ENCODE peak calls at places on chromosomes 16 and 17, in four cellular contexts. R is stimulated activated CD4-positive, alpha-beta T cell treated with anti-CD3 and anti-CD28 coated beads, Interleukin-1b, Interleukin-23, amount 100 ng/mL, for 1 hour; Y is T-helper 2 cell; X is OCI-LY7. U is an unnamed sample.

GRCh38 chr17:78601577-78602190 is 24.5 kb upstream of the DNAH17 start:
- DNase-seq in R (no peak), Y (no peak), X (no peak), U (no peak)

GRCh38 chr16:27598921-27599565 is 49.1 kb downstream of the KATNIP start:
- DNase-seq in R (no peak), Y (no peak), X (no peak), U (no peak)

GRCh38 chr17:11899494-11899893 is 97.8 kb downstream of the ZNF18 start:
- DNase-seq in R (no peak), Y (no peak), X (no peak), U (no peak)

GRCh38 chr16:66358231-66358630 is 8.3 kb upstream of the CDH5 start:
- DNase-seq in R (no peak), Y (no peak), X (no peak), U (no peak)

GRCh38 chr16:50705436-50706110 is 12.2 kb downstream of the NOD2 start:
- DNase-seq in R (no peak), Y (no peak), X (no peak), U (no peak)

GRCh38 chr16:12729448-12729847 is 74.2 kb downstream of the CPPED1 start:
- DNase-seq in R (no peak), Y (no peak), X (no peak), U (no peak)

GRCh38 chr17:72467841-72468653 is 347.2 kb downstream of the SOX9 start:
- DNase-seq in R (no peak), Y (no peak), X (no peak), U (peak)

GRCh38 chr16:61295311-61295710 is 740.9 kb downstream of the CDH8 start:
- DNase-seq in R (no peak), Y (no peak), X (no peak), U (no peak)

GRCh38 chr16:53415504-53415903 is 18.8 kb upstream of the RBL2 start:
- DNase-seq in R (no peak), Y (no peak), X (no peak), U (no peak)

GRCh38 chr16:71895679-71896385 is 501 bp downstream of the IST1 start:
- DNase-seq in R (no peak), Y (no peak), X (peak), U (peak)

GRCh38 chr16:27445502-27446175 is 43.7 kb downstream of the IL21R start:
- DNase-seq in R (no peak), Y (no peak), X (no peak), U (peak)

GRCh38 chr17:14301761-14302401 is 1.0 kb downstream of the HS3ST3B1 start:
- DNase-seq in R (no peak), Y (peak), X (peak), U (no peak)

GRCh38 chr16:54291981-54292487 is 5.4 kb upstream of the IRX3 start:
- DNase-seq in R (no peak), Y (no peak), X (no peak), U (no peak)

GRCh38 chr17:38352245-38353083 is 820 bp downstream of the SOCS7 start:
- DNase-seq in R (no peak), Y (no peak), X (peak), U (peak)

GRCh38 chr17:72702998-72703397 is 389.5 kb downstream of the SLC39A11 start:
- DNase-seq in R (no peak), Y (no peak), X (no peak), U (no peak)

GRCh38 chr17:58344047-58344790 is 7.8 kb downstream of the SUPT4H1 start:
- DNase-seq in R (peak), Y (peak), X (peak), U (peak)

GRCh38 chr17:70780031-70780430 is 610.7 kb downstream of the KCNJ2 start:
- DNase-seq in R (no peak), Y (no peak), X (no peak), U (no peak)

GRCh38 chr17:72538921-72539352 is 418.1 kb downstream of the SOX9 start:
- DNase-seq in R (no peak), Y (no peak), X (no peak), U (no peak)

GRCh38 chr16:51114369-51114768 is 36.7 kb downstream of the SALL1 start:
- DNase-seq in R (no peak), Y (no peak), X (no peak), U (no peak)

GRCh38 chr17:28100936-28101335 is 58.5 kb downstream of the NLK start:
- DNase-seq in R (no peak), Y (no peak), X (no peak), U (no peak)

GRCh38 chr16:26078971-26079370 is 387.2 kb downstream of the HS3ST4 start:
- DNase-seq in R (no peak), Y (no peak), X (no peak), U (no peak)

GRCh38 chr17:73765824-73766563 is 121.7 kb upstream of the SDK2 start:
- DNase-seq in R (no peak), Y (no peak), X (no peak), U (peak)

GRCh38 chr17:63474174-63474913 is 2.5 kb upstream of the ACE start:
- DNase-seq in R (no peak), Y (no peak), X (no peak), U (no peak)